ENCODE peak calls at places on chromosomes 6 and 20, in ten cellular contexts. I is A673; O is CD8-positive, alpha-beta T cell; X is psoas muscle; Q is fibroblast of lung; A is breast epithelium; S is mammary epithelial cell; L is K562; F is H9; B is kidney. Y is an unnamed sample. For H3K9me3, the result is how much of the 10 kb centered on the place peaks cover.

GRCh38 chr6:11854418-11855165 is 76.0 kb upstream of the ADTRP start:
- DNase-seq in L (no peak), X (no peak), O (no peak), F (no peak), I (no peak), S (peak), A (no peak), Q (peak), B (no peak), Y (no peak)

GRCh38 chr20:62183426-62184142 is 756 bp downstream of the MTG2 start:
- DNase-seq in F (no peak), S (no peak), O (no peak), B (no peak), A (no peak), X (no peak), Q (no peak), L (no peak), I (no peak), Y (no peak)

GRCh38 chr6:158417760-158418098 is 105.5 kb downstream of the TULP4 start:
- DNase-seq in L (no peak), F (no peak), S (peak), B (no peak), A (no peak), Q (peak), X (no peak), I (no peak), O (no peak), Y (no peak)

GRCh38 chr20:12064540-12064939 is 146.8 kb downstream of the BTBD3 start:
- DNase-seq in I (no peak), S (no peak), L (no peak), Q (no peak), X (no peak), A (no peak), B (no peak), F (no peak), O (no peak), Y (no peak)

GRCh38 chr6:30877419-30878262 is 6.7 kb upstream of the DDR1 start:
- DNase-seq in S (peak), F (peak), I (peak), Q (peak), X (peak), A (peak), O (peak), B (peak), L (peak), Y (peak)

GRCh38 chr20:20498081-20498861 is 130.4 kb downstream of the INSM1 start:
- DNase-seq in A (no peak), Q (peak), S (no peak), O (no peak), F (no peak), X (no peak), I (peak), B (no peak), L (no peak), Y (no peak)

GRCh38 chr6:74289881-74290280 is 593.9 kb downstream of the CD109 start:
- DNase-seq in S (no peak), Q (peak), X (no peak), A (no peak), L (no peak), I (no peak), O (no peak), F (no peak), B (no peak), Y (no peak)

GRCh38 chr6:137033828-137034227 is 10.9 kb downstream of the IL20RA start:
- DNase-seq in L (no peak), B (no peak), I (no peak), S (peak), Q (no peak), F (no peak), O (peak), A (no peak), X (no peak), Y (peak)

GRCh38 chr6:166169549-166170421 is 2.1 kb upstream of the TBXT start:
- DNase-seq in Q (no peak), O (no peak), L (no peak), S (no peak), A (no peak), B (no peak), I (no peak), X (no peak), F (peak), Y (no peak)

GRCh38 chr6:34543421-34543820 is 12.7 kb downstream of the SPDEF start:
- DNase-seq in Q (peak), S (no peak), O (no peak), B (no peak), A (no peak), I (no peak), F (no peak), L (no peak), X (no peak), Y (no peak)

GRCh38 chr6:22057962-22058361 is 238.9 kb downstream of the PRL start:
- DNase-seq in X (no peak), A (no peak), B (no peak), F (no peak), L (no peak), O (no peak), S (peak), I (no peak), Q (no peak), Y (no peak)

GRCh38 chr6:35238843-35239289 is 20.7 kb upstream of the ZNF76 start:
- DNase-seq in S (no peak), B (peak), F (peak), O (no peak), Q (peak), A (no peak), L (no peak), I (no peak), X (no peak), Y (no peak)

GRCh38 chr20:44154521-44155001 is 32.4 kb downstream of the JPH2 start:
- DNase-seq in A (peak), F (no peak), I (no peak), S (peak), X (no peak), O (no peak), L (no peak), B (no peak), Q (no peak), Y (no peak)

GRCh38 chr6:72420409-72420808 is 201.5 kb upstream of the KCNQ5 start:
- DNase-seq in B (no peak), F (no peak), I (peak), X (no peak), Q (no peak), L (no peak), S (no peak), O (no peak), A (no peak), Y (no peak)

GRCh38 chr20:17833036-17833674 is 133.4 kb downstream of the BANF2 start:
- DNase-seq in Q (peak), L (no peak), X (no peak), B (no peak), A (no peak), O (no peak), S (peak), F (no peak), I (no peak), Y (no peak)

GRCh38 chr6:108227290-108227689 is 33.5 kb downstream of the SNX3 start:
- DNase-seq in B (no peak), A (no peak), X (no peak), F (no peak), Q (no peak), L (no peak), O (no peak), I (no peak), S (no peak), Y (no peak)

GRCh38 chr6:156848533-156848932 is 71.4 kb downstream of the ARID1B start:
- DNase-seq in X (peak), L (no peak), B (no peak), F (no peak), S (no peak), Q (peak), I (peak), A (no peak), O (no peak), Y (no peak)

GRCh38 chr20:36091561-36092423 is 62.7 kb upstream of the EPB41L1 start:
- DNase-seq in O (no peak), I (no peak), F (peak), S (no peak), L (no peak), X (no peak), B (peak), A (no peak), Q (no peak), Y (no peak)

GRCh38 chr6:136901212-136901784 is 20.8 kb upstream of the SLC35D3 start:
- DNase-seq in O (no peak), A (no peak), I (no peak), L (peak), F (no peak), S (no peak), Q (no peak), B (no peak), X (no peak), Y (no peak)

GRCh38 chr20:15643713-15644112 is 929.5 kb downstream of the KIF16B start:
- DNase-seq in S (no peak), B (no peak), F (no peak), L (no peak), I (peak), A (no peak), O (no peak), X (no peak), Q (peak), Y (no peak)

GRCh38 chr20:51009303-51010042 is 13.4 kb downstream of the KCNG1 start:
- DNase-seq in B (peak), O (no peak), F (no peak), A (no peak), Q (no peak), I (no peak), S (no peak), X (no peak), L (no peak), Y (no peak)

GRCh38 chr6:127198549-127198948 is 68.1 kb upstream of the RNF146 start:
- DNase-seq in A (no peak), B (no peak), O (no peak), X (no peak), L (no peak), Q (peak), S (no peak), I (no peak), F (no peak), Y (no peak)

GRCh38 chr20:10313215-10313614 is 94.6 kb downstream of the SNAP25 start:
- DNase-seq in I (no peak), F (no peak), B (no peak), Q (peak), X (no peak), S (no peak), O (no peak), A (no peak), L (no peak), Y (no peak)

GRCh38 chr6:90463359-90463758 is 123.5 kb downstream of the MAP3K7 start:
- DNase-seq in S (no peak), X (no peak), F (no peak), Q (no peak), O (peak), A (no peak), I (no peak), L (no peak), B (no peak), Y (peak)

GRCh38 chr6:90301816-90302215 is 5.2 kb upstream of the BACH2 start:
- DNase-seq in L (no peak), Q (no peak), B (no peak), I (no peak), X (no peak), A (no peak), O (no peak), F (no peak), S (no peak), Y (no peak)

GRCh38 chr6:155372256-155372655 is 58.0 kb upstream of the TFB1M start:
- DNase-seq in A (no peak), L (no peak), Q (no peak), F (no peak), O (no peak), S (no peak), I (no peak), B (no peak), X (no peak), Y (no peak)

GRCh38 chr6:16523550-16524379 is 237.5 kb downstream of the ATXN1 start:
- DNase-seq in I (peak), S (no peak), B (no peak), L (no peak), Q (peak), F (no peak), X (no peak), O (no peak), A (no peak), Y (no peak)

GRCh38 chr6:137637161-137637560 is 143.0 kb upstream of the OLIG3 start:
- DNase-seq in S (peak), I (peak), B (no peak), L (no peak), O (no peak), A (peak), Q (peak), F (no peak), X (no peak), Y (no peak)

GRCh38 chr6:158868122-158868480 is 48.9 kb upstream of the EZR start:
- DNase-seq in S (no peak), L (no peak), F (no peak), A (no peak), I (no peak), X (no peak), O (no peak), B (no peak), Q (no peak), Y (no peak)

GRCh38 chr20:4951299-4951698 is 50.0 kb downstream of the SLC23A2 start:
- DNase-seq in S (peak), O (no peak), F (no peak), X (no peak), Q (peak), B (no peak), L (no peak), I (peak), A (no peak), Y (no peak)

GRCh38 chr20:4950437-4950836 is 50.9 kb downstream of the SLC23A2 start:
- DNase-seq in Q (no peak), L (no peak), I (no peak), F (no peak), X (no peak), A (no peak), O (no peak), S (no peak), B (no peak), Y (no peak)

GRCh38 chr20:4952229-4952628 is 49.1 kb downstream of the SLC23A2 start:
- DNase-seq in O (no peak), Q (no peak), A (no peak), L (no peak), S (no peak), X (no peak), F (no peak), B (no peak), I (no peak), Y (no peak)

GRCh38 chr20:4949833-4950178 is 51.5 kb downstream of the SLC23A2 start:
- DNase-seq in F (no peak), B (no peak), I (peak), Q (peak), X (no peak), S (peak), A (no peak), O (peak), L (peak), Y (no peak)

GRCh38 chr20:4950841-4951240 is 50.5 kb downstream of the SLC23A2 start:
- DNase-seq in F (no peak), O (no peak), S (no peak), Q (no peak), I (no peak), B (no peak), L (no peak), A (no peak), X (no peak), Y (no peak)
- H3K27ac ChIP-seq in F (no peak), O (no peak), S (peak), Q (peak), I (no peak), B (peak), L (no peak), A (peak), X (no peak), Y (no peak)

GRCh38 chr20:3405139-3405538 is 2.3 kb downstream of the DNAAF9 start:
- DNase-seq in I (no peak), B (no peak), S (peak), Q (no peak), A (no peak), X (no peak), L (no peak), O (no peak), F (no peak), Y (no peak)
- H3K9me3 ChIP-seq in I (under half), B (under half), S (under half), Q (under half), A (under half), X (under half), L (under half), O (under half), F (under half), Y (under half)

GRCh38 chr6:15308445-15309213 is 62.8 kb downstream of the JARID2 start:
- DNase-seq in I (peak), S (no peak), O (no peak), Q (no peak), X (no peak), A (no peak), B (no peak), L (no peak), F (no peak), Y (no peak)
- H3K27ac ChIP-seq in I (peak), S (no peak), O (no peak), Q (no peak), X (peak), A (no peak), B (no peak), L (peak), F (no peak), Y (no peak)

GRCh38 chr20:55978550-55978949 is 26.8 kb downstream of the CBLN4 start:
- DNase-seq in I (no peak), S (no peak), Q (no peak), X (no peak), O (no peak), L (no peak), B (no peak), A (no peak), F (no peak), Y (no peak)
- H3K9me3 ChIP-seq in I (under half), S (under half), Q (under half), X (under half), O (under half), L (under half), B (under half), A (under half), F (half or more), Y (under half)

DNA sequence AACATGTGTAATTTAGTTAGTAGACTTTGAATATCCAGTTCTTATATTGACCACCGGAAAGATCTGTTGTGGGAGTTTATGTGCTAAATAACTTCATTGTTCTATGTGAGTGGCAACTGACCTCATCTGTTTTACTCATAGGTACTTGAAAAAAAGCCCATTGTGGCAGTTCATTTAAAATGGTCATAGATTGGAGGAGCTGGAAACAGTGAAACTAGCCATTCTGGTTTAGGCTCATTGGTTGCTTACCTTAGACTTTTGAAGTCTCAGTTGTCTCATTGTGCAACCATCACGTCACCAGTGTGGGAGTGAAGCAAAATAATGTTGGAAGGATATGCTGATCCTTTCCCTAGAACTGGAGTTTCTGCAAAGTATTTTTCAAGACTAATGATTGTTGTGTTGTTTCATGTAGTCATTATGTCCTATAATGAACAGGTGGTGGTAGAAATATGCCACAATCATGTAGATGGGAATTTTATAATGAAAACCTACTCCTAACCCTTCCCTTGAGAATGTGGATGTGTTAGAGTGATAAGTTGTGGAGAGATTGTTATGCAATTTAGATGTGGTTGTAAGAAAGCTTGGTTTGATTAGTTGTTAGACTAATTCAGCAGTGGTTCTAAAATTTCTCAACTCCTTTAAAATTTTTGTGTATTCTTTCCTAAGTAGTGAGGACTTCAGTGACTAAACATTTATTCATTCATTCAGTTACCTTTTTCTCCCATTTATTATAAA is 18.3 kb downstream of the DSP start:
- DNase-seq in A (peak), I (no peak), F (no peak), Q (no peak), B (no peak), O (no peak), X (no peak), L (no peak), S (peak), Y (no peak)
- H3K27ac ChIP-seq in A (peak), I (no peak), F (no peak), Q (no peak), B (no peak), O (no peak), X (no peak), L (no peak), S (peak), Y (no peak)